ENCODE peak calls at places on chromosomes 12 and 14, in eight cellular contexts. G is thyroid gland, O is uterus, D is WTC11, N is mesothelial cell of epicardium, K is adrenal gland, F is GM23338, Y is chondrocyte. P is an unnamed sample.

GRCh38 chr14:29814153-29815057 is 113.2 kb downstream of the PRKD1 start:
- DNase-seq in N (no peak), O (no peak), D (no peak), K (peak), Y (no peak), G (peak), F (no peak), P (no peak)

GRCh38 chr12:120903382-120903817 is 758 bp downstream of the SPPL3 start:
- DNase-seq in K (peak), Y (no peak), G (peak), D (peak), F (peak), N (peak), O (peak), P (peak)

GRCh38 chr12:75360920-75361319 is 26.4 kb downstream of the GLIPR1L1 start:
- DNase-seq in K (no peak), N (no peak), D (no peak), G (no peak), F (no peak), O (no peak), Y (no peak), P (no peak)

GRCh38 chr12:95231190-95231589 is 13.6 kb downstream of the VEZT start:
- DNase-seq in Y (no peak), F (no peak), K (no peak), O (no peak), G (no peak), D (no peak), N (no peak), P (no peak)

GRCh38 chr12:12331244-12331771 is 18.7 kb downstream of the MANSC1 start:
- DNase-seq in G (no peak), Y (no peak), K (no peak), F (peak), O (peak), D (peak), N (no peak), P (peak)

GRCh38 chr14:94995551-94995950 is 161.8 kb downstream of the DICER1 start:
- DNase-seq in Y (no peak), K (no peak), F (no peak), D (no peak), O (no peak), G (no peak), N (no peak), P (no peak)

GRCh38 chr14:100256339-100256895 is 17.5 kb downstream of the YY1 start:
- DNase-seq in F (no peak), Y (no peak), G (no peak), N (no peak), O (no peak), K (no peak), D (no peak), P (no peak)

GRCh38 chr12:93323625-93324165 is 54.0 kb upstream of the NUDT4 start:
- DNase-seq in K (no peak), G (no peak), O (no peak), Y (no peak), D (no peak), F (no peak), N (no peak), P (no peak)

GRCh38 chr12:90098132-90098779 is 389.6 kb upstream of the ATP2B1 start:
- DNase-seq in G (no peak), Y (no peak), F (no peak), N (no peak), D (no peak), K (no peak), O (no peak), P (no peak)

GRCh38 chr12:75542942-75543341 is 31.5 kb upstream of the KRR1 start:
- DNase-seq in Y (no peak), F (no peak), K (no peak), G (no peak), O (no peak), D (no peak), N (no peak), P (no peak)

GRCh38 chr14:71586131-71586893 is 345.9 kb upstream of the RGS6 start:
- DNase-seq in O (peak), G (peak), D (no peak), N (no peak), K (peak), F (peak), Y (no peak), P (peak)

GRCh38 chr12:105980048-105980447 is 158.7 kb downstream of the NUAK1 start:
- DNase-seq in Y (no peak), K (no peak), G (no peak), O (no peak), N (no peak), D (no peak), F (no peak), P (no peak)

GRCh38 chr12:89040146-89040964 is 311.9 kb downstream of the DUSP6 start:
- DNase-seq in N (no peak), K (no peak), Y (no peak), G (no peak), O (no peak), F (peak), D (peak), P (no peak)

GRCh38 chr12:47192046-47192445 is 112.3 kb upstream of the AMIGO2 start:
- DNase-seq in N (no peak), F (no peak), O (no peak), D (no peak), Y (no peak), K (no peak), G (no peak), P (no peak)

GRCh38 chr12:123621619-123622530 is 11.6 kb downstream of the EIF2B1 start:
- DNase-seq in K (no peak), O (no peak), Y (no peak), F (no peak), D (no peak), G (no peak), N (no peak), P (no peak)

GRCh38 chr14:75319021-75319420 is 40.4 kb downstream of the FOS start:
- DNase-seq in N (no peak), O (no peak), K (no peak), F (no peak), D (no peak), Y (no peak), G (no peak), P (no peak)

GRCh38 chr12:56838602-56839488 is 75.7 kb downstream of the HSD17B6 start:
- DNase-seq in F (no peak), K (peak), D (no peak), O (no peak), Y (no peak), N (no peak), G (no peak), P (no peak)

GRCh38 chr14:22231022-22231421 is 358.0 kb downstream of the DAD1 start:
- DNase-seq in G (no peak), O (no peak), Y (no peak), N (no peak), K (no peak), D (no peak), F (no peak), P (no peak)

GRCh38 chr14:72651081-72651480 is 242.8 kb downstream of the DPF3 start:
- DNase-seq in F (no peak), K (peak), G (no peak), Y (no peak), D (no peak), O (no peak), N (peak), P (peak)

GRCh38 chr14:67395086-67395875 is 16.7 kb downstream of the PLEK2 start:
- DNase-seq in G (no peak), F (no peak), O (no peak), N (no peak), K (no peak), Y (no peak), D (no peak), P (peak)

GRCh38 chr12:57214398-57214781 is 2.2 kb upstream of the NXPH4 start:
- DNase-seq in N (peak), O (peak), D (peak), F (peak), G (peak), K (peak), Y (no peak), P (peak)

GRCh38 chr14:66652736-66653135 is 144.8 kb downstream of the GPHN start:
- DNase-seq in D (no peak), F (peak), Y (no peak), G (no peak), O (no peak), K (no peak), N (no peak), P (peak)

GRCh38 chr14:51095854-51096823 is 1.2 kb upstream of the TRIM9 start:
- DNase-seq in N (no peak), G (peak), O (peak), Y (no peak), F (no peak), D (no peak), K (peak), P (peak)

GRCh38 chr12:123856681-123857080 is 94.6 kb downstream of the DNAH10 start:
- DNase-seq in Y (no peak), O (no peak), F (no peak), G (no peak), K (no peak), N (no peak), D (no peak), P (no peak)

GRCh38 chr14:71355324-71356201 is 448.3 kb downstream of the PCNX1 start:
- DNase-seq in F (peak), N (no peak), Y (no peak), O (peak), D (no peak), G (peak), K (peak), P (no peak)

GRCh38 chr14:19743256-19743655 is at the start of gene OR4Q3:
- DNase-seq in G (no peak), D (no peak), K (no peak), N (no peak), Y (no peak), O (no peak), F (no peak), P (no peak)

GRCh38 chr14:102948698-102949061 is 26.2 kb downstream of the AMN start:
- DNase-seq in D (no peak), N (no peak), F (no peak), Y (no peak), O (no peak), G (no peak), K (no peak), P (no peak)

GRCh38 chr12:54984602-54985376 is at the start of gene TESPA1:
- DNase-seq in F (no peak), Y (no peak), N (no peak), G (peak), D (no peak), O (peak), K (peak), P (no peak)

GRCh38 chr12:85445060-85445938 is 165.3 kb downstream of the ALX1 start:
- DNase-seq in G (no peak), D (no peak), N (no peak), O (no peak), F (no peak), K (no peak), Y (no peak), P (no peak)

GRCh38 chr12:85441025-85441424 is 161.0 kb downstream of the ALX1 start:
- DNase-seq in D (no peak), Y (no peak), O (no peak), N (no peak), F (no peak), K (no peak), G (no peak), P (no peak)

GRCh38 chr12:85440273-85440672 is 160.3 kb downstream of the ALX1 start:
- DNase-seq in F (no peak), G (no peak), O (no peak), N (no peak), Y (no peak), D (no peak), K (no peak), P (no peak)

GRCh38 chr12:85441740-85442139 is 161.7 kb downstream of the ALX1 start:
- DNase-seq in K (no peak), N (no peak), F (no peak), G (no peak), D (no peak), Y (no peak), O (no peak), P (no peak)
- TF ChIP-seq CTCF in K (no peak), N (no peak), F (peak), G (no peak), D (no peak), Y (peak), O (no peak), P (no peak)

GRCh38 chr12:70842942-70843341 is 77.6 kb downstream of the PTPRR start:
- DNase-seq in N (no peak), D (no peak), G (no peak), F (no peak), Y (no peak), K (no peak), O (no peak), P (no peak)

GRCh38 chr12:70840966-70841365 is 79.6 kb downstream of the PTPRR start:
- DNase-seq in N (no peak), O (no peak), Y (no peak), K (no peak), G (no peak), D (no peak), F (no peak), P (no peak)

GRCh38 chr12:70842136-70842535 is 78.4 kb downstream of the PTPRR start:
- DNase-seq in O (no peak), G (no peak), D (no peak), Y (no peak), K (no peak), F (no peak), N (no peak), P (no peak)

GRCh38 chr12:70837026-70837425 is 83.5 kb downstream of the PTPRR start:
- DNase-seq in K (no peak), Y (no peak), O (no peak), G (no peak), N (no peak), F (no peak), D (no peak), P (no peak)

GRCh38 chr12:70839544-70839943 is 81.0 kb downstream of the PTPRR start:
- DNase-seq in K (no peak), Y (no peak), G (no peak), N (no peak), O (no peak), F (peak), D (no peak), P (no peak)
- TF ChIP-seq CTCF in K (no peak), Y (peak), G (no peak), N (no peak), O (no peak), F (peak), D (no peak), P (no peak)

GRCh38 chr12:43501705-43502104 is 50.3 kb downstream of the ADAMTS20 start:
- DNase-seq in Y (no peak), D (no peak), K (no peak), N (no peak), O (no peak), G (no peak), F (peak), P (no peak)
- TF ChIP-seq CTCF in Y (peak), D (no peak), K (no peak), N (peak), O (no peak), G (no peak), F (peak), P (peak)

GRCh38 chr12:6535697-6535946 is 1.3 kb downstream of the GAPDH start:
- DNase-seq in N (no peak), O (no peak), D (no peak), K (no peak), Y (no peak), G (no peak), F (no peak), P (no peak)

GRCh38 chr12:6534158-6534913 is at the start of gene GAPDH:
- DNase-seq in N (peak), Y (peak), D (peak), O (peak), F (peak), K (peak), G (peak), P (peak)

GRCh38 chr12:6533653-6534157 is 612 bp upstream of the GAPDH start:
- DNase-seq in Y (no peak), O (peak), N (peak), K (peak), F (peak), G (peak), D (peak), P (peak)

GRCh38 chr12:6535960-6536847 is 1.9 kb downstream of the GAPDH start:
- DNase-seq in N (no peak), K (no peak), Y (no peak), G (no peak), F (no peak), O (no peak), D (no peak), P (no peak)

GRCh38 chr12:6534914-6535696 is 788 bp downstream of the GAPDH start:
- DNase-seq in F (peak), G (peak), N (peak), O (peak), Y (peak), D (peak), K (peak), P (peak)
- TF ChIP-seq CTCF in F (no peak), G (no peak), N (no peak), O (no peak), Y (no peak), D (no peak), K (no peak), P (no peak)

GRCh38 chr12:53233671-53234091 is 1.7 kb upstream of the RARG start:
- DNase-seq in D (peak), K (no peak), O (no peak), F (peak), Y (no peak), N (no peak), G (no peak), P (no peak)
- TF ChIP-seq CTCF in D (no peak), K (no peak), O (no peak), F (peak), Y (no peak), N (no peak), G (no peak), P (no peak)

GRCh38 chr12:25195056-25195971 is at the start of the genes DNAI7 and ETFRF1:
- DNase-seq in G (peak), Y (peak), D (peak), O (peak), K (peak), F (peak), N (peak), P (peak)
- TF ChIP-seq CTCF in G (peak), Y (peak), D (no peak), O (no peak), K (peak), F (peak), N (no peak), P (no peak)

GRCh38 chr12:110071967-110072366 is 23.6 kb upstream of the C12orf76 start:
- DNase-seq in N (no peak), O (no peak), F (no peak), Y (no peak), K (no peak), G (no peak), D (no peak), P (no peak)

GRCh38 chr12:110073049-110073831 is 24.9 kb upstream of the C12orf76 start:
- DNase-seq in G (peak), D (no peak), O (peak), N (no peak), K (peak), Y (no peak), F (peak), P (no peak)

GRCh38 chr12:110075880-110076279 is 27.6 kb upstream of the C12orf76 start:
- DNase-seq in Y (no peak), F (no peak), G (no peak), K (no peak), D (no peak), O (no peak), N (no peak), P (no peak)

GRCh38 chr12:110071504-110071903 is 23.2 kb upstream of the C12orf76 start:
- DNase-seq in D (no peak), K (no peak), N (no peak), O (no peak), F (no peak), G (no peak), Y (no peak), P (no peak)

GRCh38 chr12:110074089-110074488 is 25.8 kb upstream of the C12orf76 start:
- DNase-seq in O (no peak), K (no peak), D (no peak), Y (no peak), N (no peak), G (no peak), F (no peak), P (no peak)
- TF ChIP-seq CTCF in O (no peak), K (no peak), D (no peak), Y (no peak), N (no peak), G (no peak), F (no peak), P (no peak)

DNA sequence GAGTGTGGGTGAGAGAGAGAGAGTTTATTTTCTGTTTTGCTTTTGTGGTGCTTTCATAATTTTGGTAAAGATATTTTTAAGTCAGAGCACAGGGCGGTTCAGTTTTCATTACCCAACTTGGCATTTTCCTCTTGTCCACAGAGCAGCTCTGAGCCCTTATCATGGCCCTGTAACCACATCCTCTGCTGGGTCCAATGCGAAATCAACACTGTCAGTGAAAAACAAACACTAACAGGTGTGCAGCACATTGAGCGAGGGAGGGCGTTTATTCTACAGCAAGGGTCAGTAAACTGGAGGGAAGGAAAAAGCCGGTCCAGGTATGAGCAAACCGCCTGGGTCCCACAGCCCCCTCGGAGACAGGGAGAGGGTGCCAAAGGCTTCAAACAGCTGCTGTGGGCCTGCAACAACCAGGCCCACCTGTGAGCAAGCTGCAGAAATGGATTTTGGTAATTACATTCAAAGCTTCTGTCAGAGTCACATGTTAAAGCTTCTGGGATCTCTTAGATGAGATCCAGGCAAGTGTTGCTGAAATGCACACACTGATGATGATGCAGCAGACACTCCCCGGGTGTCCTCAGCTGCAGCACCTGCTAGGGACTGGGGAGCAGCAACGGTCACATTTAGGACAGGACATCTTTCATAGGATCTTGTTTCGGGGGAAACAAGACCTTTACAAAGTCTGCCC is 132.7 kb upstream of the DYRK2 start:
- DNase-seq in G (no peak), O (no peak), F (no peak), N (no peak), Y (no peak), D (no peak), K (no peak), P (no peak)
- TF ChIP-seq CTCF in G (no peak), O (no peak), F (no peak), N (no peak), Y (no peak), D (no peak), K (no peak), P (no peak)

P was measured in nephron progenitor cell.